ENCODE peak calls at places on chromosomes 1 and 21, in five cellular contexts. V is adipocyte, D is ovary, Z is lower lobe of right lung, K is aorta. Q is an unnamed sample.

GRCh38 chr1:150066838-150067183 is 765 bp upstream of the VPS45 start:
- DNase-seq in V (peak; percentile 70), D (peak; percentile 75), Z (peak; percentile 61), K (peak; percentile 74), Q (peak; percentile 25)

GRCh38 chr1:225454733-225455132 is 26.9 kb upstream of the LBR start:
- DNase-seq in V (peak; percentile 79), D (no peak), Z (no peak), K (no peak), Q (peak; percentile 82)

GRCh38 chr1:225114354-225114995 is 185.0 kb downstream of the DNAH14 start:
- DNase-seq in V (no peak), D (no peak), Z (no peak), K (no peak), Q (no peak)

GRCh38 chr21:33587792-33588484 is 546 bp downstream of the DONSON start:
- DNase-seq in V (peak; percentile 72), D (peak; percentile 59), Z (peak; percentile 56), K (peak; percentile 63), Q (no peak)

GRCh38 chr1:115649964-115650363 is 8.2 kb downstream of the VANGL1 start:
- DNase-seq in V (no peak), D (no peak), Z (no peak), K (no peak), Q (no peak)

GRCh38 chr1:166902279-166902678 is 26.2 kb upstream of the TADA1 start:
- DNase-seq in V (no peak), D (no peak), Z (no peak), K (no peak), Q (no peak)

GRCh38 chr1:225950905-225951351 is 9.9 kb upstream of the LEFTY2 start:
- DNase-seq in V (no peak), D (no peak), Z (no peak), K (no peak), Q (no peak)

GRCh38 chr1:246748867-246749266 is 24.7 kb downstream of the SCCPDH start:
- DNase-seq in V (no peak), D (no peak), Z (no peak), K (no peak), Q (no peak)

GRCh38 chr1:31505884-31506497 is 70.3 kb upstream of the TINAGL1 start:
- DNase-seq in V (peak; percentile 55), D (no peak), Z (no peak), K (no peak), Q (no peak)

GRCh38 chr1:208272713-208273112 is 28.5 kb upstream of the PLXNA2 start:
- DNase-seq in V (no peak), D (no peak), Z (no peak), K (no peak), Q (no peak)

GRCh38 chr1:119010201-119010600 is 22.1 kb upstream of the TBX15 start:
- DNase-seq in V (no peak), D (no peak), Z (no peak), K (no peak), Q (no peak)

GRCh38 chr1:16041200-16041599 is 2.4 kb upstream of the CLCNKB start:
- DNase-seq in V (no peak), D (no peak), Z (no peak), K (no peak), Q (no peak)

GRCh38 chr1:232059726-232060360 is 433.3 kb downstream of the DISC1 start:
- DNase-seq in V (no peak), D (no peak), Z (no peak), K (no peak), Q (no peak)

GRCh38 chr1:25486602-25487001 is 55.9 kb downstream of the MACO1 start:
- DNase-seq in V (peak; percentile 15), D (no peak), Z (no peak), K (no peak), Q (no peak)

GRCh38 chr1:153936011-153936802 is 10.3 kb downstream of the DENND4B start:
- DNase-seq in V (no peak), D (no peak), Z (no peak), K (no peak), Q (no peak)

GRCh38 chr1:187041104-187041503 is 212.4 kb downstream of the PLA2G4A start:
- DNase-seq in V (no peak), D (no peak), Z (no peak), K (no peak), Q (no peak)

GRCh38 chr1:203379831-203380230 is 28.9 kb upstream of the FMOD start:
- DNase-seq in V (peak; percentile 43), D (peak; percentile 43), Z (no peak), K (no peak), Q (no peak)

GRCh38 chr1:89939059-89939570 is 55.8 kb upstream of the ZNF326 start:
- DNase-seq in V (no peak), D (no peak), Z (no peak), K (no peak), Q (no peak)

GRCh38 chr1:85617582-85618237 is 37.1 kb downstream of the CCN1 start:
- DNase-seq in V (peak; percentile 89), D (no peak), Z (no peak), K (no peak), Q (no peak)

GRCh38 chr1:54559111-54559548 is 11.1 kb downstream of the ACOT11 start:
- DNase-seq in V (no peak), D (no peak), Z (no peak), K (no peak), Q (peak; percentile 65)

GRCh38 chr1:16183157-16183556 is 27.3 kb upstream of the EPHA2 start:
- DNase-seq in V (no peak), D (no peak), Z (peak; percentile 88), K (no peak), Q (no peak)

GRCh38 chr1:244347942-244348341 is 103.8 kb downstream of the ADSS2 start:
- DNase-seq in V (peak; percentile 58), D (no peak), Z (no peak), K (no peak), Q (no peak)

GRCh38 chr1:8580566-8580965 is 236.9 kb downstream of the RERE start:
- DNase-seq in V (no peak), D (no peak), Z (no peak), K (no peak), Q (no peak)

GRCh38 chr1:239755513-239755912 is 336.2 kb upstream of the FMN2 start:
- DNase-seq in V (no peak), D (no peak), Z (no peak), K (no peak), Q (no peak)

GRCh38 chr1:239757711-239758110 is 334.0 kb upstream of the FMN2 start:
- DNase-seq in V (no peak), D (no peak), Z (no peak), K (no peak), Q (no peak)

DNA sequence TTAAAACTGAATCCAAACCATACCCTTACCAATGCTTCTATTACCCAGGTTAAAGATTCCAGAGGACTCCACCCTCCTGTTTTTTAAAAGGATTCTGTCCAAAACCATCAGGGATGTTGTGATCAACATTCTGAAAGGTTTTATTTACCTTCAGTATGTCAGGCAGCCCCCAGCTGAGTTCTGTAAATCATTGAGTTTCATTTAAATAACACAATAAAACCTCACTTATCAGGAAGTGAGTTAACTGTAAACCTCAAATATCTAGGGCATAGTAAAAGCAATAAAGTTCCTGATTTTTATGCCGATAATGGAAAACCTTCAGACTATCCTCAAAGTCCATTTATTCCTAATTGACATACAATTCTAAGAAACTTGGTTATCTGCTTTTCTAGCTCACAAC is 336.6 kb upstream of the FMN2 start:
- DNase-seq in V (no peak), D (no peak), Z (no peak), K (no peak), Q (no peak)
- H3K4me1 ChIP-seq in V (no peaks in the 10 kb centered on the region), D (no peaks in the 10 kb centered on the region), Z (no peaks in the 10 kb centered on the region), K (no peaks in the 10 kb centered on the region), Q (no peaks in the 10 kb centered on the region)

GRCh38 chr1:43367904-43368645 is at the start of gene ELOVL1:
- DNase-seq in V (peak; percentile 91), D (peak; percentile 90), Z (peak; percentile 96), K (peak; percentile 97), Q (peak; percentile 89)

GRCh38 chr1:43366179-43366578 is 1.6 kb downstream of the ELOVL1 start:
- DNase-seq in V (no peak), D (no peak), Z (peak; percentile 72), K (peak; percentile 57), Q (peak; percentile 24)

GRCh38 chr1:43366601-43367025 is 1.2 kb downstream of the ELOVL1 start:
- DNase-seq in V (no peak), D (no peak), Z (no peak), K (no peak), Q (no peak)

GRCh38 chr1:43368646-43369020 is 822 bp upstream of the ELOVL1 start:
- DNase-seq in V (no peak), D (no peak), Z (no peak), K (no peak), Q (no peak)

GRCh38 chr1:43367026-43367903 is 546 bp downstream of the ELOVL1 start:
- DNase-seq in V (peak; percentile 64), D (peak; percentile 54), Z (peak; percentile 58), K (peak; percentile 56), Q (peak; percentile 74)
- H3K4me1 ChIP-seq in V (peaks cover 35% of the 10 kb centered on the region), D (peaks cover 11% of the 10 kb centered on the region), Z (peaks cover 35% of the 10 kb centered on the region), K (peaks cover 4% of the 10 kb centered on the region), Q (no peaks in the 10 kb centered on the region)

DNA sequence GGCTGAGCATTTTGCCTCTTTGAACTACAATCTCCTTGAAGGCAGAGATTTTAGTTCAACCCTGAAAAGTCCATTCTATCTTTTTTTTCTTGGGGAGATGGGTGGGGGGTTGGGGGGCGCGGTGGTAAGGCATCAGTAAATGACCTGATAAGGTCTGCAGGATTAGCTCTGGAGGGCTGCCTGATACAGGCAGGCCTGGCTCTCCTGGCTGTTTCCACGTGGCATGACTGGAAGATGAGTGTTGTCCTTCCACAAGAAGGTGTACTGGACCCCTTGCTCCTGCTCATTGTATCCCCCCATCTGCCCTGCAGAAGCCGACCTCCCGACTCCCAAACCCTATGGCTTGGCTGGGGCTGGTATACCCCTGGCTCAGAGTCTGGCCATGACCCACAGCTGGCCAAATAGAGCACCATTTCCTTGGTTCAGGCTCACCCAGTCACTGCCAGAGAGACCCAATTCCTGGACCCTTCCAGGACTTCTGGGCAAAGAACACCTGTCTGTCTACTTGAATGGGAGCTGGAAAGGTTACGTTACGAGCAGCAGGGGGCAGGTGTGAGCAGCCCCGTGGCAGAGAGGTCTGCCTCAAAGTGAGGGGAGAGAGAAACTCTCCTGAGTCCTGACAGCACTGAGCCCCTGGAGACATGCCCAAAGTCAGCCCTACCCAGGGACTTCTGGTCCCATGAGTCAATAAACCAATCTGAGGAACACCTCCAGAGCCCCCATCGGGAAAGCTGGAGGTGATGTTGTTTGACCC is 17.0 kb downstream of the DHRS3 start:
- DNase-seq in V (no peak), D (no peak), Z (no peak), K (no peak), Q (no peak)
- H3K4me1 ChIP-seq in V (peaks cover 65% of the 10 kb centered on the region), D (peaks cover 28% of the 10 kb centered on the region), Z (peaks cover 96% of the 10 kb centered on the region), K (no peaks in the 10 kb centered on the region), Q (peaks cover 60% of the 10 kb centered on the region)

GRCh38 chr1:156700731-156701130 is 4.7 kb downstream of the CRABP2 start:
- DNase-seq in V (no peak), D (no peak), Z (no peak), K (no peak), Q (no peak)
- H3K4me1 ChIP-seq in V (peaks cover 31% of the 10 kb centered on the region), D (peaks cover 7% of the 10 kb centered on the region), Z (peaks cover 15% of the 10 kb centered on the region), K (no peaks in the 10 kb centered on the region), Q (peaks cover 14% of the 10 kb centered on the region)

GRCh38 chr1:234986750-234987414 is 141.8 kb downstream of the TOMM20 start:
- DNase-seq in V (peak; percentile 39), D (no peak), Z (no peak), K (no peak), Q (no peak)
- H3K4me1 ChIP-seq in V (peaks cover 52% of the 10 kb centered on the region), D (peaks cover 19% of the 10 kb centered on the region), Z (peaks cover 58% of the 10 kb centered on the region), K (peaks cover 4% of the 10 kb centered on the region), Q (peaks cover 3% of the 10 kb centered on the region)

GRCh38 chr1:101697057-101697456 is 299.7 kb downstream of the OLFM3 start:
- DNase-seq in V (peak; percentile 15), D (no peak), Z (no peak), K (no peak), Q (no peak)
- H3K4me1 ChIP-seq in V (no peaks in the 10 kb centered on the region), D (no peaks in the 10 kb centered on the region), Z (no peaks in the 10 kb centered on the region), K (no peaks in the 10 kb centered on the region), Q (no peaks in the 10 kb centered on the region)

Q was measured in tibial artery.